ENCODE peak calls at places on chromosomes 13 and 19, in six cellular contexts. O is fibroblast of pulmonary artery, E is astrocyte of the spinal cord, R is GM23338, T is Caco-2, N is A549. G is an unnamed sample.

GRCh38 chr19:38223617-38224013 is 407 bp downstream of the DPF1 start:
- DNase-seq in O (no peak), E (no peak), R (no peak), T (no peak), N (no peak), G (no peak)

GRCh38 chr19:36182612-36183454 is 30.6 kb upstream of the COX7A1 start:
- DNase-seq in O (peak; percentile 11), E (peak; percentile 80), R (peak; percentile 84), T (peak; percentile 24), N (peak; percentile 35), G (no peak)

GRCh38 chr13:73667756-73668155 is 466.4 kb downstream of the KLF12 start:
- DNase-seq in O (peak; percentile 63), E (no peak), R (no peak), T (no peak), N (no peak), G (no peak)

GRCh38 chr13:24747248-24748151 is 16.5 kb upstream of the RNF17 start:
- DNase-seq in O (no peak), E (peak; percentile 13), R (peak; percentile 79), T (no peak), N (peak; percentile 41), G (no peak)

GRCh38 chr19:47243364-47243775 is 12.4 kb upstream of the BBC3 start:
- DNase-seq in O (no peak), E (no peak), R (no peak), T (no peak), N (no peak), G (no peak)

GRCh38 chr13:97222934-97223710 is 989 bp downstream of the MBNL2 start:
- DNase-seq in O (no peak), E (no peak), R (peak; percentile 49), T (no peak), N (no peak), G (peak; percentile 79)

GRCh38 chr13:71493189-71493588 is 373.8 kb downstream of the DACH1 start:
- DNase-seq in O (no peak), E (no peak), R (no peak), T (no peak), N (no peak), G (no peak)

GRCh38 chr19:53328967-53329366 is 4.6 kb upstream of the ZNF845 start:
- DNase-seq in O (peak; percentile 17), E (peak; percentile 3), R (peak; percentile 75), T (no peak), N (no peak), G (no peak)

GRCh38 chr19:58538257-58539168 is 5.4 kb upstream of the TRIM28 start:
- DNase-seq in O (peak; percentile 42), E (no peak), R (peak; percentile 97), T (peak; percentile 89), N (no peak), G (no peak)
- H3K4me3 ChIP-seq in O (peak overlapping the region; percentile 31), E (no peak overlapping the region), R (peak overlapping the region; percentile 60), T (peak overlapping the region; percentile 45), N (no peak overlapping the region), G (peak overlapping the region; percentile 40)

DNA sequence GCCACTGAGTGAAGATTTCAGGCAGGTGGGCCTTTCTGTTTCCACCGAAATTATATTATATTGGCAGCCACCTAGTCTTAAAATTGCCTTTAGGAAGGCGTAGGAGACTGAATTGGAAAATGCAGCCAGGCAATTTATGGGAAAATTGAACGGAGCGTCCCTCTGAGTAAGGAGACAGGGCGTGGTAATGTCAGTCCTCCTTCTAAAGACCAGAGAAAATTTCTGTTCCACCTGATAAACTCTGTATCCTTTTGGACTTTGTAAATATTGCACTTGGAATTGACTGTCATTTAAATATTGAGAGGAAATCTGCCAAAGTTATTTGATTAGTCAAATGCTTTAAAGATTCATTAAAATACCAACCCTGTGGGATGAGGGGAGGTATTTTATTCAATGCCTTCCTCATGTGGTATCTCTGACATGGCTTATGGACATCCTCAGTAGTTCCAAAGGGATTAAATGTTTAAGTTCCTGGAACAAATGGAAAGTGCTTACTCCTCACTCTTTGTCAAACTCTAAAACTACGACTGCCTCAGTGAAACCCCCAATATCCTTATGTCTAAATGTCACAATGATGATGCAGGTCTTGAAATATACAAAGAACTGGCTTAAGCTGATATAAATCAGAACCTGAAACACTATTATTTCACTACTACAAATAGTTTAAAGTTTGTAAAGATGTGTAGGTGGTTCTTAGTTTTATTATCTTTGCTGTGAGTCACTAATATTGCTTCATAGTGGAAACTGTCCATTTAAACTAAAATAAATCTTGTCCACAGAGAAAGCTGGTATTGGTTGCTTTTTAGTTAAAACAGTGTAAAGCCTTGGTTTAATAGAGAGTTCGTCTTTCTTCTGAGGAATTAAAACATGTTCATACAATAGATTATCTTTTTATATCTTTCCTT is 203.2 kb downstream of the FGF14 start:
- DNase-seq in O (peak; percentile 7), E (peak; percentile 35), R (no peak), T (no peak), N (no peak), G (no peak)
- H3K4me3 ChIP-seq in O (no peak overlapping the region), E (no peak overlapping the region), R (no peak overlapping the region), T (no peak overlapping the region), N (no peak overlapping the region), G (no peak overlapping the region)

DNA sequence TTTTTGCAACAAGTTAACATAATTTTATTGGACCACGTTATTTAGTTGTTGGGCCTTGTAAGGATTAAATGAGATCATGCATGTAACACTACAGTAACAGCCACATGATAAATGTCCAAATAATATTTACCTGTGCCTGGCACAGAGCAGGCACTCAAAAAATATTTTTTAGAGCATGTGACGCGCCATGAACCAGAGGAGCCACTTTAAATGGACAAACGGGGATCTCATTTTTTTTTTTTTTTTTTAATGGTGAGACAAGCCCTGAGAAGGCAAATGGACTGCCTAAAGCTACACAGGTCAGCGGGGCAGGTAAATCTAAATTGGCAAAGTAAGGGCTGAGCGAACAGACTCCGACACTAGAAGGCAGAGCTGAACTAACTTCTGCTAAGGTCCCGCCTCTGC is 840 bp upstream of the RPS19 start:
- DNase-seq in O (no peak), E (no peak), R (no peak), T (no peak), N (no peak), G (no peak)
- H3K4me3 ChIP-seq in O (peak overlapping the region; percentile 98), E (peak overlapping the region; percentile 79), R (peak overlapping the region; percentile 44), T (peak overlapping the region; percentile 24), N (peak overlapping the region; percentile 89), G (peak overlapping the region; percentile 99)

GRCh38 chr13:66995366-66995663 is 234.8 kb downstream of the PCDH9 start:
- DNase-seq in O (no peak), E (no peak), R (no peak), T (no peak), N (no peak), G (no peak)

GRCh38 chr13:66994498-66995365 is 235.4 kb downstream of the PCDH9 start:
- DNase-seq in O (no peak), E (no peak), R (no peak), T (no peak), N (peak; percentile 17), G (peak; percentile 10)

GRCh38 chr13:66992683-66993082 is 237.5 kb downstream of the PCDH9 start:
- DNase-seq in O (no peak), E (no peak), R (no peak), T (no peak), N (no peak), G (no peak)

GRCh38 chr13:66992183-66992582 is 238.0 kb downstream of the PCDH9 start:
- DNase-seq in O (peak; percentile 73), E (peak; percentile 74), R (no peak), T (no peak), N (peak; percentile 75), G (peak; percentile 3)

DNA sequence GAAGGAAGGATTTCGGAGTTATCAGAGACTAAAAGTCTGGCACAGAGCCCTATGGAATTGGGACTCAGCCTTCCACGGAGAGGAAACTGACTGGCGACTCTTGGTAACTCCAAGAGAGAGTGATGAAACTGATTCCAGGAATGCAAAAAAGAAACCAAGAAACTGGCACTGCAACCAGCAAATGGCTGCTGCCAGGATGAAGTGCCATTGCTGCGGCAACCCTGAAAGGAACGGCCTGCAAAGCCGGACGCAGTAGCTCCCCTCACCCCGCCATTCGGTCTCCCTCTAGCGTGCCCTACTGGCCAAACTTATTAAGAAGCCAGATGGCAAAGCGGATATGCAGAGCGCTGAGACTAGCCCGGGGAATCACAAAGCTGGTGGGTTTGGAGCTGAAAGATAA is 236.0 kb downstream of the PCDH9 start:
- DNase-seq in O (peak; percentile 79), E (peak; percentile 86), R (peak; percentile 95), T (peak; percentile 20), N (peak; percentile 91), G (peak; percentile 38)
- H3K4me3 ChIP-seq in O (peak overlapping the region; percentile 38), E (peak overlapping the region; percentile 37), R (peak overlapping the region; percentile 33), T (no peak overlapping the region), N (peak overlapping the region; percentile 40), G (peak overlapping the region; percentile 32)

GRCh38 chr19:50496189-50497029 is 14.6 kb downstream of the JOSD2 start:
- DNase-seq in O (no peak), E (no peak), R (peak; percentile 59), T (peak; percentile 21), N (peak; percentile 67), G (no peak)

GRCh38 chr19:50497030-50497420 is 14.0 kb downstream of the JOSD2 start:
- DNase-seq in O (no peak), E (no peak), R (no peak), T (no peak), N (no peak), G (no peak)

GRCh38 chr19:50500753-50501151 is 10.2 kb downstream of the JOSD2 start:
- DNase-seq in O (no peak), E (no peak), R (no peak), T (no peak), N (no peak), G (no peak)

GRCh38 chr19:50500060-50500752 is 10.8 kb downstream of the JOSD2 start:
- DNase-seq in O (no peak), E (no peak), R (peak; percentile 68), T (peak; percentile 75), N (peak; percentile 50), G (no peak)

DNA sequence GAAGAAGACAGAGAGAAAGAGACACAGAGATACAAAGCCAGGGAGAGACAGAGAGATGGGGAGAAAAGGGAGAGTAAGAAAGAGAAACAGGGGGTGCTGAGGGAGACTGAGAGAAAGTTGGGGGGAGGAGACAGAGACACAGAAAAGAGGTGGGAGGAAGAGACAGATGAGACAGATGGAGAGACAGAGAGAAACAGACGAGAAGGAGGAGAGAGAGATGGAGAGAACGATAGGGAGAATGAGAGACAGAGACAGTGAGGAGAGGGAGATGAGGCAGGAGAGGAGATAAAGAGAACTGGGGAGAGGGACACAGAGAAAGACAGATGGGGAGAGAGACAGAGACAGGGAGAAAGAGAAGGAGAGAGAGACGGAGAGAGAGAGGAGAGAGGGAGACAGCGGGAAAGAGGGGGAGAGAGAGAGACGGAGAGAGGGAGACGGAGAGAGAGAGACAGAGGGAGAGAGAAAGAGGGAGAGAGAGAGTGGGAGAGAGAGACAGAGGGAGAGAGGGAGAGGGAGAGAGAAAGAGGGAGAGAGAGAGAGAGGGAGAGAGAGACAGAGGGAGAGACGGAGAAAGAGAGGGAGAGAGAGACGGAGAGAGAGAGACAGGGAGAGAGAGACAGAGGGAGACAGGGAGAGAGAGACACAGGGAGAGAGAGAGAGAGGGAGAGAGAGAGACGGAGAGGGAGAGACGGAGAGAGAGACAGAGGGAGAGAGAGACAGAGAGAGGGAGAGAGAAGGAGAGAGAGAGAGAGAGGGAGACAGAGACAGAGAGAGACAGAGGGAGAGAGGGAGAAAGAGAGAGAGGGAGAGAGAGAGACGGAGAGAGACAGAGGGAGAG is 12.6 kb downstream of the JOSD2 start:
- DNase-seq in O (no peak), E (no peak), R (no peak), T (no peak), N (no peak), G (no peak)
- H3K4me3 ChIP-seq in O (no peak overlapping the region), E (no peak overlapping the region), R (no peak overlapping the region), T (no peak overlapping the region), N (no peak overlapping the region), G (no peak overlapping the region)

G was measured in epithelial cell of proximal tubule.